ENCODE peak calls at places on chromosomes 6 and 20, in four cellular contexts. E, K, T and D are unnamed samples.

GRCh38 chr6:5132741-5133140 is 47.6 kb downstream of the PPP1R3G start:
- DNase-seq in E (peak; percentile 58), K (peak; percentile 72), T (peak; percentile 40), D (peak; percentile 72)

GRCh38 chr6:21935561-21936028 is 342.0 kb downstream of the SOX4 start:
- DNase-seq in E (no peak), K (no peak), T (peak; percentile 32), D (no peak)

GRCh38 chr6:3841066-3841454 is 8.1 kb upstream of the FAM50B start:
- DNase-seq in E (no peak), K (no peak), T (no peak), D (no peak)

GRCh38 chr6:128827675-128828464 is 55.1 kb upstream of the LAMA2 start:
- DNase-seq in E (no peak), K (no peak), T (no peak), D (no peak)

GRCh38 chr20:50054626-50055511 is 58.1 kb downstream of the UBE2V1 start:
- DNase-seq in E (no peak), K (no peak), T (no peak), D (no peak)

GRCh38 chr6:73242001-73242400 is 16.7 kb upstream of the KHDC1L start:
- DNase-seq in E (no peak), K (no peak), T (no peak), D (no peak)

GRCh38 chr6:113630365-113630737 is 226.8 kb upstream of the MARCKS start:
- DNase-seq in E (no peak), K (no peak), T (no peak), D (no peak)

GRCh38 chr6:151475653-151476523 is 17.9 kb upstream of the CCDC170 start:
- DNase-seq in E (no peak), K (no peak), T (peak; percentile 35), D (no peak)

GRCh38 chr20:24640686-24641085 is 171.3 kb downstream of the SYNDIG1 start:
- DNase-seq in E (no peak), K (no peak), T (no peak), D (no peak)

GRCh38 chr6:157265630-157266029 is 57.7 kb downstream of the TMEM242 start:
- DNase-seq in E (no peak), K (no peak), T (no peak), D (no peak)

GRCh38 chr6:19478992-19479391 is 358.2 kb upstream of the ID4 start:
- DNase-seq in E (no peak), K (no peak), T (no peak), D (no peak)

GRCh38 chr20:61797200-61797599 is 268.5 kb downstream of the TAF4 start:
- DNase-seq in E (no peak), K (peak; percentile 25), T (no peak), D (no peak)

GRCh38 chr20:24915440-24915839 is 33.6 kb upstream of the CST7 start:
- DNase-seq in E (no peak), K (no peak), T (peak; percentile 10), D (no peak)

GRCh38 chr6:10390495-10391298 is 24.2 kb downstream of the TFAP2A start:
- DNase-seq in E (no peak), K (no peak), T (no peak), D (no peak)

GRCh38 chr6:133512410-133513016 is 271.4 kb downstream of the EYA4 start:
- DNase-seq in E (peak; percentile 24), K (no peak), T (no peak), D (no peak)

GRCh38 chr20:20525756-20526155 is 157.9 kb downstream of the INSM1 start:
- DNase-seq in E (no peak), K (no peak), T (no peak), D (no peak)

GRCh38 chr20:57375652-57376230 is 15.5 kb upstream of the RBM38 start:
- DNase-seq in E (no peak), K (no peak), T (no peak), D (no peak)

GRCh38 chr20:47992021-47992467 is 206.8 kb upstream of the SULF2 start:
- DNase-seq in E (no peak), K (no peak), T (no peak), D (no peak)

GRCh38 chr6:75450903-75451302 is 42.7 kb downstream of the FILIP1 start:
- DNase-seq in E (no peak), K (no peak), T (no peak), D (no peak)

GRCh38 chr6:43773050-43773956 is 3.3 kb downstream of the VEGFA start:
- DNase-seq in E (no peak), K (peak; percentile 87), T (peak; percentile 66), D (no peak)

GRCh38 chr6:62057300-62057699 is 228.7 kb downstream of the KHDRBS2 start:
- DNase-seq in E (no peak), K (no peak), T (no peak), D (no peak)

GRCh38 chr20:47133809-47134456 is 222.6 kb downstream of the ZMYND8 start:
- DNase-seq in E (no peak), K (peak; percentile 53), T (no peak), D (no peak)

GRCh38 chr20:49037962-49038387 is 8.1 kb upstream of the CSE1L start:
- DNase-seq in E (no peak), K (no peak), T (no peak), D (no peak)

GRCh38 chr20:2005831-2006426 is 12.1 kb upstream of the PDYN start:
- DNase-seq in E (peak; percentile 55), K (peak; percentile 76), T (peak; percentile 67), D (peak; percentile 18)

GRCh38 chr6:75546401-75546800 is 52.8 kb upstream of the FILIP1 start:
- DNase-seq in E (no peak), K (no peak), T (no peak), D (no peak)

GRCh38 chr6:79077680-79078056 is 386 bp downstream of the PHIP start:
- DNase-seq in E (no peak), K (no peak), T (peak; percentile 57), D (no peak)

GRCh38 chr6:138957903-138958302 is 30.1 kb downstream of the REPS1 start:
- DNase-seq in E (no peak), K (no peak), T (no peak), D (no peak)

GRCh38 chr20:48983423-48984400 is 62.2 kb downstream of the ARFGEF2 start:
- DNase-seq in E (no peak), K (peak; percentile 48), T (no peak), D (no peak)

GRCh38 chr6:56226946-56227879 is 20.2 kb downstream of the COL21A1 start:
- DNase-seq in E (no peak), K (no peak), T (no peak), D (no peak)

GRCh38 chr6:484729-485111 is 93.2 kb downstream of the IRF4 start:
- DNase-seq in E (no peak), K (no peak), T (no peak), D (no peak)

GRCh38 chr20:39850821-39851330 is 838.2 kb downstream of the MAFB start:
- DNase-seq in E (no peak), K (no peak), T (no peak), D (no peak)

GRCh38 chr6:77036400-77036799 is 426.9 kb downstream of the HTR1B start:
- DNase-seq in E (no peak), K (no peak), T (no peak), D (no peak)

GRCh38 chr20:23190557-23190956 is 104.4 kb upstream of the CD93 start:
- DNase-seq in E (no peak), K (no peak), T (no peak), D (no peak)

GRCh38 chr20:36836591-36837329 is 39.2 kb upstream of the TLDC2 start:
- DNase-seq in E (no peak), K (no peak), T (no peak), D (no peak)

GRCh38 chr6:127243501-127243900 is 23.2 kb upstream of the RNF146 start:
- DNase-seq in E (no peak), K (no peak), T (no peak), D (no peak)

GRCh38 chr6:161001421-161001820 is 9.9 kb downstream of the MAP3K4 start:
- DNase-seq in E (no peak), K (no peak), T (peak; percentile 44), D (no peak)

GRCh38 chr6:38649744-38650143 is 10.0 kb upstream of the BTBD9 start:
- DNase-seq in E (no peak), K (no peak), T (no peak), D (no peak)

GRCh38 chr6:38648629-38649028 is 8.9 kb upstream of the BTBD9 start:
- DNase-seq in E (no peak), K (no peak), T (no peak), D (no peak)

GRCh38 chr6:38646166-38646565 is 6.4 kb upstream of the BTBD9 start:
- DNase-seq in E (no peak), K (no peak), T (no peak), D (no peak)

GRCh38 chr6:38650207-38650752 is 10.6 kb upstream of the BTBD9 start:
- DNase-seq in E (no peak), K (no peak), T (no peak), D (no peak)

GRCh38 chr6:38651121-38651784 is 11.5 kb upstream of the BTBD9 start:
- DNase-seq in E (no peak), K (no peak), T (no peak), D (no peak)
- TF ChIP-seq CTCF in E (no peak), K (no peak), T (no peak), D (no peak)

GRCh38 chr20:54165014-54165413 is 8.8 kb downstream of the CYP24A1 start:
- DNase-seq in E (no peak), K (no peak), T (no peak), D (no peak)
- H3K4me3 ChIP-seq in E (no peak overlapping the region), K (no peak overlapping the region), T (no peak overlapping the region), D (no peak overlapping the region)

GRCh38 chr6:122416825-122417224 is 17.4 kb downstream of the HSF2 start:
- DNase-seq in E (no peak), K (no peak), T (no peak), D (no peak)
- H3K36me3 ChIP-seq in E (peaks cover 21% of the 10 kb centered on the region), K (no peaks in the 10 kb centered on the region), T (peaks cover 2% of the 10 kb centered on the region), D (no peaks in the 10 kb centered on the region)

DNA sequence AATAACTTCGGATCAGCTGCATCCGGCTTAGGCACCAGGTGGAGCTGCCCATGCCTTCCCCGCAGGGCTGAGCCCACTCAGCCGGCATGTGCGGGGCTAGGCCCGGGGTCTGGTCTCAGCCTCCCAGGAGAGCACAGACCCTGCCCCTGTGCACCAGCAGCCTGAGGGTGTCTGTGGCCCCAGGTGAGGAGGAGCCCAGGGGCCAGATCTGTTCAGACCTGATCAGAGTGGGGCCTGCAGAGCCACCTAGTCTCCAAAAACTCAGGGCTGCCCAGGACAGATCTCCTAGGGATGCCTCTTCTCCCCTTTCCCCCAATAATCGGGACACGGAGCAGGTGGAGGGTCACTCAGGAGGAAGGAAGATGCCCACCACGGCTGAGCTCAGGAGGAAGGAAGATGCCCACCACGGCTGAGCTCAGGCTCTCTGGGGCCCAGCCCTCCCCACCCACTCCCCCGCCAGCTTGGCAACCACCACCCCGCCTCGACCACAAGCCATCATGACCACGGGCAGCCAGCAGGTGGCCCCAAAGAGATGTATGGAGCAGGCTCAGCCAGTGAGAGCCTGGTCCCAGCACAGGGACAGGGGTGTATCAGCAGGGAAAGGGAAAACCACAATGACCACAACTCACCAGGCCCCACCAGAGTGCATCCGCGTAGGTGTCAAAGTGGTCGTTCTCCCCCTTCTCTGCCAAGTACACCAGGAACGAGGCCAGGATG is 30.5 kb downstream of the KCNQ2 start:
- DNase-seq in E (no peak), K (peak; percentile 71), T (no peak), D (no peak)
- TF ChIP-seq CTCF in E (no peak), K (peak; percentile 31), T (no peak), D (no peak)

DNA sequence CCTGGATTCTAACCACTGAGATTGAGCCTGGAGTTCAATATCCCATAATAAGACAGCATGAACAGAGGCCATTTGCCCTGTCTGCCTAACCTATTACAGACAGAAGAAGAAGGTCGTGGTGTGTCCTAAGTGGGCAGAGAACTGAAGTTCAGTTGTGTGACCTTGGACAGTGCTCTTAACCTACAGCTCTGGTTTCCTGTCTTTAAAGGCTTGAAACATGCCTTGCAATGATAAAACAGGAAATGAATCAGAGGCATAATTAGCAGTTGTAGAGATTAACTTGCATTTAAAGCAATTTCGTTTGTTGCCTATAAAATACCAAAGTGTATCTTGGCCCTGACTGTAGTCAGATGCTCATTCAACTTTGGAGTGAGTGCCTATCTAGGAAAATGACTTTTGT is 507.2 kb upstream of the CHD6 start:
- DNase-seq in E (no peak), K (no peak), T (no peak), D (no peak)
- H3K4me3 ChIP-seq in E (no peak overlapping the region), K (no peak overlapping the region), T (no peak overlapping the region), D (no peak overlapping the region)